ENCODE peak calls at places on chromosomes 11 and 22, in eight cellular contexts. P is H1, W is HCT116, A is fibroblast of lung, I is endothelial cell of umbilical vein, D is mammary epithelial cell, J is mesendoderm, X is K562. C is an unnamed sample. For H3K36me3 and H3K79me2, the result is how much of the 10 kb centered on the place peaks cover.

GRCh38 chr11:36711104-36711825 is 113.2 kb upstream of the RAG2 start:
- DNase-seq in P (no peak), A (no peak), D (peak), X (no peak), W (no peak), J (peak), I (no peak), C (peak)

GRCh38 chr11:117856892-117857291 is 19.6 kb downstream of the FXYD6 start:
- DNase-seq in D (no peak), P (no peak), W (no peak), J (no peak), X (no peak), A (no peak), I (no peak), C (no peak)

GRCh38 chr22:50086526-50086925 is 1.3 kb upstream of the MLC1 start:
- DNase-seq in D (no peak), J (no peak), W (no peak), A (peak), P (no peak), X (no peak), I (no peak), C (no peak)

GRCh38 chr11:96906521-96906920 is 516.7 kb downstream of the JRKL start:
- DNase-seq in P (no peak), D (no peak), J (no peak), I (no peak), W (no peak), X (no peak), A (no peak), C (no peak)

GRCh38 chr11:133082851-133083488 is 449.3 kb downstream of the OPCML start:
- DNase-seq in J (peak), D (peak), I (peak), P (peak), A (peak), X (peak), W (no peak), C (peak)

GRCh38 chr22:37080438-37080837 is 28.9 kb downstream of the KCTD17 start:
- DNase-seq in D (no peak), X (no peak), W (no peak), A (no peak), P (no peak), I (no peak), J (no peak), C (no peak)

GRCh38 chr11:116072776-116073175 is 568.6 kb upstream of the CADM1 start:
- DNase-seq in W (no peak), I (no peak), P (peak), D (no peak), A (no peak), X (peak), J (peak), C (no peak)

GRCh38 chr11:34395916-34396555 is 38.2 kb upstream of the ABTB2 start:
- DNase-seq in W (no peak), A (peak), X (no peak), I (peak), D (peak), J (no peak), P (no peak), C (no peak)

GRCh38 chr11:65640483-65641207 is 2.7 kb downstream of the SIPA1 start:
- DNase-seq in W (no peak), A (no peak), D (no peak), X (no peak), J (no peak), P (no peak), I (no peak), C (peak)

GRCh38 chr11:15109602-15110001 is 5.1 kb upstream of the INSC start:
- DNase-seq in A (no peak), X (no peak), I (no peak), J (no peak), P (no peak), D (no peak), W (no peak), C (no peak)

GRCh38 chr22:36741204-36741793 is 34.6 kb downstream of the IFT27 start:
- DNase-seq in D (no peak), A (peak), I (no peak), P (no peak), W (peak), J (peak), X (peak), C (peak)

GRCh38 chr22:33811686-33812085 is 108.6 kb downstream of the LARGE1 start:
- DNase-seq in A (peak), W (no peak), X (no peak), D (no peak), P (no peak), I (no peak), J (peak), C (no peak)

GRCh38 chr22:28017859-28018258 is 98.8 kb upstream of the PITPNB start:
- DNase-seq in J (no peak), D (no peak), I (no peak), A (no peak), W (no peak), P (no peak), X (no peak), C (no peak)

GRCh38 chr11:70948416-70948815 is 304.0 kb downstream of the SHANK2 start:
- DNase-seq in W (no peak), X (no peak), D (no peak), P (no peak), I (no peak), J (no peak), A (no peak), C (no peak)

GRCh38 chr11:65903068-65903481 is 2.9 kb upstream of the FOSL1 start:
- DNase-seq in I (no peak), J (peak), W (peak), A (peak), P (no peak), X (peak), D (peak), C (no peak)

GRCh38 chr11:103803062-103803461 is 233.4 kb upstream of the DDI1 start:
- DNase-seq in X (no peak), P (no peak), W (no peak), I (peak), J (peak), D (no peak), A (no peak), C (no peak)

GRCh38 chr11:122215244-122215992 is 99.4 kb upstream of the BLID start:
- DNase-seq in I (peak), P (peak), X (peak), J (peak), W (peak), A (peak), D (no peak), C (peak)
- H3K4me2 ChIP-seq in I (no peak), P (peak), X (no peak), J (no peak), W (peak), A (peak), D (no peak), C (no peak)

DNA sequence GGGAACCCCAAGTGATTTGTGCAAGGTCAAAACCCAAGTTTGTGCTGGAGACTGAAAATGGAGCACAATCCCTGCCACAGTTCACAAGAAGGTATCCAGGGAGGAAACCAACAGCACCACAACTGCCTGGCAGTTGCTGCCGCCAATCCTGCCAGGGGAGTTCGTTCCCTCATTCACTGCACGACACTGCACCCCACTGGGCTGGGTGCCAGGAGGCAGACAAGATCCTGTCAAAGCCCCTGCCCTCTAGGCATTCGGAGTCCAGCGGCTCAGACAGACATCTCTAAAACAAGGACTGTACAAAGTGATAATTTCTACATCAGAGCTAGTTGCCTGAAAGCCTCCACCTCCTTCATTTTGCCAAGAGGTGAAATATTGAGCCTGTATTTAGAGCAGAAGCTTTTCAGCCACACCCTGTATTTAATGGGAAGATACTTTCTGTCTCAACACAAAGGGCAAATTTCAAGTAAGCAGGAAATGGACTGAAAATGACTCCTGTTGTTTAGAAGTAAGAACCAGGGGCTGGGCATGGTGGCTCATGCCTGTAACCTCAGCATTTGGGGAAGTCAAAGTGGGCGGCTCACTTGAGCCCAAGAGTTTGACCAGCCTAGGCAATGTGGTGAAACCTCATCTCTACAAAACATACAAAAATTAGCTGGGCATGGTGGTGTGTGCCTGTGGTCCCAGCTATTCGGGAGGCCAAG is 277.4 kb upstream of the NARS2 start:
- DNase-seq in W (no peak), J (no peak), D (no peak), I (no peak), X (no peak), P (no peak), A (no peak), C (no peak)
- H3K36me3 ChIP-seq in W (under half), J (under half), D (under half), I (under half), X (under half), P (under half), A (under half), C (under half)

GRCh38 chr22:42993651-42994275 is 21.2 kb downstream of the PACSIN2 start:
- DNase-seq in P (no peak), A (peak), J (no peak), D (no peak), I (no peak), W (no peak), X (no peak), C (no peak)

GRCh38 chr22:42991010-42991651 is 23.8 kb downstream of the PACSIN2 start:
- DNase-seq in X (no peak), J (no peak), I (no peak), D (peak), P (no peak), A (peak), W (no peak), C (no peak)

GRCh38 chr22:42992092-42992491 is 22.9 kb downstream of the PACSIN2 start:
- DNase-seq in P (no peak), X (no peak), A (no peak), W (no peak), I (no peak), D (no peak), J (no peak), C (no peak)

GRCh38 chr22:42994276-42994916 is 20.6 kb downstream of the PACSIN2 start:
- DNase-seq in J (no peak), A (no peak), I (no peak), D (no peak), P (no peak), X (no peak), W (no peak), C (no peak)

DNA sequence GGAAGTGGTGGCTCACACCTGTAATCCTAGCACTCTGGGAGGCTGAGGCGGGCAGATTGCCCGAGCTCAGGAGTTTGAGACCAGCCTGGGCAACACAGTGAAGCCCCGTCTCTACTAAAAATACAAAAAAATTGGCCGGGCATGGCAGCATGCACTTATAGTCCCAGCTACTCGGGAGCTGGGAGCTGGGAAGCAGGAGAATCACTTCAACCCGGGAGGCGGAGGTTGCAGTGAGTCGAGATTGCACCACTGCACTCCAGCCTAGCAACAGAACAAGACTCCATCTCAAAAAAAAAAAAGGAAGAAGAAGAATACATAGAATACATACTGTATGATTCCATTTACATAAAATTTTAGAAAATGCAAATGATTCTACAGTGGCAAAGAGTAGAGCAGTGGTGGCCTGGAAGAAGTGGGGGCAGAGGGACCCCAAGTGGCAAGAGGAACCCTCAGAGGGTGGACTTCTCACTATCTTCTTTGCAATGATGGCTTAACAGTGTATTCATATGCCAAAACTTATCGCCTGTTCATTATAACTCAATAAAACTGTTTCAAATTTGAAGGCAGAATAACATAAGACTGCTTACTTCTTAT is 22.0 kb downstream of the PACSIN2 start:
- DNase-seq in X (no peak), J (no peak), A (no peak), I (no peak), D (no peak), W (no peak), P (no peak), C (peak)
- H3K79me2 ChIP-seq in X (under half), J (half or more), A (half or more), I (half or more), D (half or more), W (half or more), P (under half), C (under half)

GRCh38 chr11:112113539-112114457 is 27.1 kb downstream of the SDHD start:
- DNase-seq in D (peak), J (peak), W (peak), A (peak), X (peak), P (no peak), I (peak), C (peak)
- H3K4me2 ChIP-seq in D (no peak), J (no peak), W (peak), A (no peak), X (no peak), P (no peak), I (no peak), C (peak)

GRCh38 chr11:68575025-68575665 is 109.2 kb upstream of the GAL start:
- DNase-seq in D (no peak), A (peak), P (no peak), J (no peak), I (no peak), X (no peak), W (no peak), C (no peak)
- H3K36me3 ChIP-seq in D (under half), A (under half), P (half or more), J (under half), I (under half), X (half or more), W (under half), C (half or more)

DNA sequence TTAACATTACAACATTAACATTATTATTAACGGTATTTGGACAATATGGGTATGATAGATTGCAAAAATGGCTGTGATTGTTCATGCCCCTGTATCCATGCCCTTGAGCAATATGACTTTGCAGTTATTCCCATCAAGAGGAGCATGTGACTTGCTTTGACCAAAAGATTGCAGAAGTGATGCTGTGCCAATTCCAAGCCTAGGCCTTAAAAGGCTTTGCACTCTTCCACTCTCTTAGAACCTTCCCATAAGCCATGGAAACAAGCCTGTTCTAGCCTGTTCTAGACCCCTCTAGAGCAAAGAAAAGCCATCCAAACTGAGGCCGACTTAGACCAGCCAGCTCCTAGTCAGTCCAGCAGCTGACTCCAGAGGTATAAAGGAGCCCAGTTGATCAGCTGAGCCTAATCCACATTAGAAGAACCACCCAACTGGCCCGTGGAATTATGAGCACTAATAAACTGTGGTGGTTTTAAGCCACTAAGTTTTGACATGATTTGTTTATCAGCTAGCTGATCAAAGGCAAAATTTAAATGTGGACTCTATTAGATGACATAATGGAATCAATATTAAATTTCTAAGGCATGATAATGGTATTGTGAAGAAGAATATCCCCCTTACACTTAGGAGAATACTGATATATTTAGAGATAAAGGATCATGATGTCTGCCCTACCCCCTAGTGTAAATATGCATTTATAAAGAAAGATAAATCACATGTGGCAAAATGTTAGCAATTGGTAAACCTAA is 28.6 kb downstream of the RAB30 start:
- DNase-seq in P (no peak), J (no peak), X (no peak), D (peak), I (no peak), A (peak), W (no peak), C (no peak)
- H3K79me2 ChIP-seq in P (under half), J (under half), X (under half), D (under half), I (under half), A (under half), W (under half), C (half or more)

GRCh38 chr11:3669742-3670183 is 1.4 kb downstream of the CHRNA10 start:
- DNase-seq in P (no peak), X (no peak), J (no peak), W (no peak), A (no peak), D (no peak), I (no peak), C (no peak)

GRCh38 chr11:3669128-3669527 is 2.1 kb downstream of the CHRNA10 start:
- DNase-seq in D (no peak), X (no peak), P (no peak), J (no peak), W (no peak), A (no peak), I (no peak), C (no peak)

GRCh38 chr11:3671334-3672254 is at the start of gene CHRNA10:
- DNase-seq in W (no peak), X (no peak), I (no peak), P (no peak), D (no peak), A (no peak), J (peak), C (no peak)

GRCh38 chr11:3675971-3676370 is 4.8 kb upstream of the CHRNA10 start:
- DNase-seq in I (no peak), W (no peak), J (no peak), A (no peak), X (no peak), P (no peak), D (peak), C (no peak)

GRCh38 chr11:3674189-3674588 is 3.0 kb upstream of the CHRNA10 start:
- DNase-seq in X (no peak), I (peak), D (peak), W (no peak), P (no peak), J (peak), A (no peak), C (no peak)
- H3K4me2 ChIP-seq in X (no peak), I (no peak), D (no peak), W (no peak), P (no peak), J (no peak), A (no peak), C (no peak)

GRCh38 chr11:95776859-95777258 is 12.7 kb downstream of the FAM76B start:
- DNase-seq in A (no peak), D (no peak), J (no peak), I (no peak), X (no peak), W (no peak), P (no peak), C (no peak)

GRCh38 chr11:95778699-95779098 is 10.9 kb downstream of the FAM76B start:
- DNase-seq in J (no peak), W (no peak), D (no peak), X (no peak), P (no peak), I (no peak), A (no peak), C (peak)

DNA sequence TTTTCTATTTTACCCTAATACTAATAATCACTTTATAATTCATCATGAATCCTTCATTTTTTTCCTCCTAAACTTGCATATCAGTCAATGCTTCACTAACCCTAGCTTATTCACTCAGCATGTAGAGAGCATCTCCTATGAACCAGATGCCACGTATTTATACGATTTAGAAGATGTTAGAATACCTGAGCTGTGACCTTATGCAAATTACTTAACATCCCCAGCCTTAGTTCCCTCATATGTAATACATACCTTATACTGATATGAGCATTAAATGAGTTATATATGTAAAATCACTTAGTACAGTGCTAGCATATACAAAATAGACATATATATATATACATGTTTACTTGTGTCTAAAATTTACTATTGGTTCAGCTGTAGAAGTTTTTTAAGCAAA is 9.0 kb downstream of the FAM76B start:
- DNase-seq in J (no peak), W (no peak), A (no peak), X (no peak), P (no peak), I (no peak), D (no peak), C (peak)
- H3K36me3 ChIP-seq in J (under half), W (under half), A (under half), X (half or more), P (half or more), I (under half), D (half or more), C (half or more)

C was measured in Karpas-422.